ENCODE peak calls at places on chromosomes 7 and 10, in seven cellular contexts. V is IMR-90, A is HepG2, G is GM12878, Z is H1, H is A549, K is K562. S is an unnamed sample.

GRCh38 chr10:93680414-93681047 is 21.9 kb downstream of the FRA10AC1 start:
- DNase-seq in V (peak; percentile 37), A (peak; percentile 38), G (no peak), Z (no peak), H (peak; percentile 69), K (no peak), S (peak; percentile 12)

GRCh38 chr7:44050915-44051560 is 6.5 kb downstream of the DBNL start:
- DNase-seq in V (no peak), A (no peak), G (no peak), Z (no peak), H (no peak), K (no peak), S (no peak)

GRCh38 chr7:101564778-101565211 is 64.3 kb downstream of the MYL10 start:
- DNase-seq in V (no peak), A (peak; percentile 15), G (no peak), Z (peak; percentile 86), H (peak; percentile 76), K (peak; percentile 8), S (peak; percentile 72)

GRCh38 chr10:70324341-70324861 is 40.6 kb upstream of the NPFFR1 start:
- DNase-seq in V (no peak), A (peak; percentile 46), G (no peak), Z (no peak), H (no peak), K (no peak), S (no peak)

GRCh38 chr7:32511791-32512190 is 16.5 kb downstream of the AVL9 start:
- DNase-seq in V (peak; percentile 4), A (no peak), G (no peak), Z (no peak), H (no peak), K (no peak), S (no peak)

GRCh38 chr10:36640626-36641025 is 484.8 kb upstream of the ANKRD30A start:
- DNase-seq in V (peak; percentile 3), A (no peak), G (no peak), Z (no peak), H (no peak), K (no peak), S (no peak)

GRCh38 chr10:133012573-133013359 is 70.4 kb upstream of the CFAP46 start:
- DNase-seq in V (no peak), A (no peak), G (no peak), Z (no peak), H (no peak), K (no peak), S (no peak)

GRCh38 chr10:99984201-99984600 is 25.5 kb downstream of the DNMBP start:
- DNase-seq in V (peak; percentile 68), A (no peak), G (peak; percentile 53), Z (no peak), H (no peak), K (no peak), S (no peak)

GRCh38 chr7:55448526-55448925 is 83.4 kb downstream of the LANCL2 start:
- DNase-seq in V (no peak), A (no peak), G (no peak), Z (no peak), H (no peak), K (no peak), S (no peak)

GRCh38 chr10:35195361-35196306 is 69.0 kb downstream of the CREM start:
- DNase-seq in V (peak; percentile 99), A (peak; percentile 78), G (peak; percentile 83), Z (no peak), H (peak; percentile 95), K (peak; percentile 63), S (peak; percentile 70)

GRCh38 chr10:78296794-78297193 is 263.1 kb downstream of the RPS24 start:
- DNase-seq in V (no peak), A (no peak), G (no peak), Z (no peak), H (no peak), K (no peak), S (no peak)

GRCh38 chr7:1989049-1989860 is 243.5 kb downstream of the MAD1L1 start:
- DNase-seq in V (no peak), A (no peak), G (no peak), Z (no peak), H (no peak), K (no peak), S (no peak)

GRCh38 chr7:56078196-56078595 is 14.1 kb downstream of the SUMF2 start:
- DNase-seq in V (no peak), A (no peak), G (no peak), Z (no peak), H (no peak), K (no peak), S (no peak)

GRCh38 chr10:72794260-72794659 is 99.3 kb upstream of the OIT3 start:
- DNase-seq in V (peak; percentile 47), A (no peak), G (no peak), Z (no peak), H (peak; percentile 53), K (peak; percentile 53), S (no peak)

GRCh38 chr7:134742688-134743350 is 36.6 kb upstream of the CALD1 start:
- DNase-seq in V (peak; percentile 74), A (no peak), G (no peak), Z (no peak), H (no peak), K (peak; percentile 77), S (no peak)

GRCh38 chr10:89915021-89915420 is 213.6 kb downstream of the KIF20B start:
- DNase-seq in V (no peak), A (no peak), G (no peak), Z (no peak), H (no peak), K (no peak), S (no peak)

GRCh38 chr7:106819546-106819945 is 45.5 kb upstream of the PIK3CG start:
- DNase-seq in V (peak; percentile 2), A (no peak), G (no peak), Z (no peak), H (no peak), K (no peak), S (no peak)

GRCh38 chr7:20064974-20065862 is 152.0 kb downstream of the MACC1 start:
- DNase-seq in V (peak; percentile 12), A (no peak), G (peak; percentile 57), Z (no peak), H (peak; percentile 4), K (no peak), S (no peak)

GRCh38 chr7:1917221-1918062 is 247.4 kb downstream of the ELFN1 start:
- DNase-seq in V (no peak), A (no peak), G (no peak), Z (no peak), H (no peak), K (no peak), S (no peak)

DNA sequence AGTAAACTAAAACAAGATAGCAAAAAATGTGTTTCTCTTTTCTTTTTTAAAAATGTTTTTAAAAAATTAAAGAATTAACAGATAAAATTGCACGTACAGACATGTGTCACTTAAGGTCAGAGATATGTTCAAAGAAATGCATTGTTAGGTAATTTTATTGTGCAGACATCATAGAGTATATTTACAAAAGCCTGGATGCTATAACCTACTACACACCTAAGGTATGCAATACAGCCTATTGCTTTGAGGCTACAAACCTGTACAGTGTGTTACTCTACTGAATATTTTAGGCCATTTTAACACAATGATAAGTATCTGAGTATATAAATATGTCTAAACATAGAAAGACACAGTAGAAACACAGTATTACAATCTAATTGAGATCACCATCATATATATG is 253.1 kb downstream of the PRKG1 start:
- DNase-seq in V (no peak), A (no peak), G (no peak), Z (no peak), H (no peak), K (no peak), S (no peak)
- TF ChIP-seq RFX5 in V (no peak), A (no peak), G (no peak), Z (no peak), H (no peak), K (no peak), S (no peak)

GRCh38 chr10:52865213-52865612 is 92.6 kb upstream of the MBL2 start:
- DNase-seq in V (no peak), A (no peak), G (no peak), Z (no peak), H (no peak), K (no peak), S (no peak)

GRCh38 chr10:52871191-52871843 is 98.7 kb upstream of the MBL2 start:
- DNase-seq in V (no peak), A (no peak), G (no peak), Z (no peak), H (no peak), K (no peak), S (peak; percentile 37)

GRCh38 chr10:52874541-52874940 is 102.0 kb upstream of the MBL2 start:
- DNase-seq in V (no peak), A (no peak), G (no peak), Z (no peak), H (no peak), K (no peak), S (no peak)

GRCh38 chr10:52875341-52875740 is 102.8 kb upstream of the MBL2 start:
- DNase-seq in V (no peak), A (no peak), G (no peak), Z (no peak), H (no peak), K (no peak), S (no peak)

DNA sequence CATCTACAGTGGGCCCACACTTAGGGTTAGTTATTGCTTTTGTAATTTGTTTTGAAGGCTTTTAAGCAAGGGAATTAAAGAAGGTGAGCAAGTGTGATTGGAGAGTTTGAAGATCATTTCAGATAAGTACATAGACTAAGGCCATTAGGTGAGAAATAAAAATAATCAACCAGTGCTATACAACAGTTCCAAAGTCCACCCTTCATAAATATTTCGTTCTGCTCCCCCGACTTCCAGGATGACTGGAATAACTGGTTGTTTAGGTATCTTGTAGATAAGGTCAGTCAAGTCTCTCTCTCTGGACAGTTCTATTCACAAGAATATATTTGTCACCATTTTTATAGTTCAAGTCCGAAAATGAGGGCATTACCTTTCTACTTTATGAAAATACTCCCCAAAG is 98.0 kb upstream of the MBL2 start:
- DNase-seq in V (no peak), A (no peak), G (no peak), Z (no peak), H (no peak), K (no peak), S (no peak)
- TF ChIP-seq RFX5 in V (no peak), A (no peak), G (no peak), Z (no peak), H (no peak), K (no peak), S (no peak)

GRCh38 chr10:91681361-91682276 is 48.7 kb upstream of the PPP1R3C start:
- DNase-seq in V (no peak), A (no peak), G (no peak), Z (no peak), H (no peak), K (no peak), S (peak; percentile 45)
- TF ChIP-seq RFX5 in V (no peak), A (no peak), G (no peak), Z (no peak), H (no peak), K (no peak), S (no peak)

DNA sequence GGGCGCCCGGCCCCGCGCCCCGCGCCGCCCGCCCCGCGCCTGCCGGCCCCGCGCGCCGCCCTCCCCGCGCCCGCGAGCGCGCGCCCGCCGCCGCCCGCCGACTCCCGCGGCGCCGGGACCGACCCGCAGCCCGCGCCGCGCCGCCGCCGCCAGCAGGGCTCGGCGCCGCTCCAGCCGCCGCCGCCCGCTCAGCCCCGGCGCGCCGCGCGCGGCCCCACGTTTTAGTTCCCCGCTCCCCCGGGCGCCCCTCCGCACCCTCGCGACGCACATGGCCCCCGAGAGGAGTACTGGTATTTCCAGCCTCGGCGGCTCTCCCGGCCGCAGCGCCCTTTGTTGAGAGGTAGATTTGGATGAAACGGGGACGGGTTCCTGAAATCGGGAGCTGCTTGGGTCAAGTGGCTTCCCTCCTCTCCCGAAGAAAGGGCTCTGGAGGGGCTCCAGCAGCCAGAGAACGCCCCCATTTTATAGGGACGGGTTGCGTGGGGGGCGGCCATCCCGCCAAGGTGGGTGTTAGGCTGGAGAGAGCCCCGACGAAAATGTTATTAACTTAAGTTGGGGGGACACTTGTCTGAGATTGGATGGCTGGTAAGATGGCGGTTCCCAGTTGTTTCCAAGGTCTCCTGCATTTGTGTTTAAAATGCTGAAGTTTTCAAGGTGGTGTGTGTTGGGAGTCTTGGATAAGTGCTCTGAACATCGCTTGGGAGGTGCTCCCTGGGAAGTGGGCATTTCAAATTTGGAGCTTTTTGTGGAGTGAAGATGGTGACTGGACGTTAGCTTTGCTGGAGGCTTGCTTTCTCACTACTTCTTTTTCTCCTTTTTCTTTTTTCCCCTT is 1.1 kb downstream of the BMI1 start:
- DNase-seq in V (no peak), A (no peak), G (no peak), Z (no peak), H (peak; percentile 32), K (peak; percentile 51), S (peak; percentile 77)
- TF ChIP-seq RFX5 in V (no peak), A (no peak), G (no peak), Z (no peak), H (no peak), K (no peak), S (no peak)

S was measured in SK-N-SH.